ENCODE peak calls at places on chromosomes 2 and 18, in four cellular contexts. One of them, this sample, is unnamed.
A peak's percentile ranks its signal among the peaks of the same experiment; 100 is the strongest.

GRCh38 chr18:74242451-74243096 is 49.2 kb downstream of the CYB5A start:
- DNase-seq in HepG2: peak; percentile 65
- DNase-seq in H1: no peak
- DNase-seq in GM12878: no peak
- DNase-seq in this sample: no peak

GRCh38 chr2:37688771-37689468 is 17.5 kb upstream of the CDC42EP3 start:
- DNase-seq in HepG2: no peak
- DNase-seq in H1: no peak
- DNase-seq in GM12878: no peak
- DNase-seq in this sample: no peak

GRCh38 chr2:1613731-1614354 is 130.5 kb downstream of the PXDN start:
- DNase-seq in HepG2: no peak
- DNase-seq in H1: no peak
- DNase-seq in GM12878: no peak
- DNase-seq in this sample: no peak

GRCh38 chr18:8140841-8141501 is 468.3 kb upstream of the RAB12 start:
- DNase-seq in HepG2: no peak
- DNase-seq in H1: no peak
- DNase-seq in GM12878: no peak
- DNase-seq in this sample: no peak

GRCh38 chr2:231016576-231017249 is 20.6 kb upstream of the C2orf72 start:
- DNase-seq in HepG2: no peak
- DNase-seq in H1: no peak
- DNase-seq in GM12878: no peak
- DNase-seq in this sample: no peak

GRCh38 chr2:179983250-179983932 is 23.7 kb downstream of the CWC22 start:
- DNase-seq in HepG2: no peak
- DNase-seq in H1: no peak
- DNase-seq in GM12878: no peak
- DNase-seq in this sample: no peak

GRCh38 chr2:83370419-83370762 is 1088.7 kb downstream of the SUCLG1 start:
- DNase-seq in HepG2: no peak
- DNase-seq in H1: no peak
- DNase-seq in GM12878: no peak
- DNase-seq in this sample: no peak

GRCh38 chr18:1014951-1015627 is 110.4 kb downstream of the ADCYAP1 start:
- DNase-seq in HepG2: no peak
- DNase-seq in H1: no peak
- DNase-seq in GM12878: no peak
- DNase-seq in this sample: peak; percentile 23

GRCh38 chr2:148303166-148303565 is 282.3 kb downstream of the MBD5 start:
- DNase-seq in HepG2: no peak
- DNase-seq in H1: peak; percentile 9
- DNase-seq in GM12878: no peak
- DNase-seq in this sample: peak; percentile 63

GRCh38 chr2:212928681-212929080 is 222.7 kb downstream of the IKZF2 start:
- DNase-seq in HepG2: no peak
- DNase-seq in H1: no peak
- DNase-seq in GM12878: no peak
- DNase-seq in this sample: no peak

GRCh38 chr2:3536682-3537632 is 17.6 kb upstream of the ADI1 start:
- DNase-seq in HepG2: peak; percentile 82
- DNase-seq in H1: peak; percentile 56
- DNase-seq in GM12878: no peak
- DNase-seq in this sample: no peak

GRCh38 chr18:3525870-3526420 is 76.0 kb downstream of the TGIF1 start:
- DNase-seq in HepG2: no peak
- DNase-seq in H1: no peak
- DNase-seq in GM12878: peak; percentile 65
- DNase-seq in this sample: no peak
- TF ChIP-seq SUZ12 in HepG2: no peak
- TF ChIP-seq SUZ12 in H1: no peak
- TF ChIP-seq SUZ12 in GM12878: no peak
- TF ChIP-seq SUZ12 in this sample: no peak

DNA sequence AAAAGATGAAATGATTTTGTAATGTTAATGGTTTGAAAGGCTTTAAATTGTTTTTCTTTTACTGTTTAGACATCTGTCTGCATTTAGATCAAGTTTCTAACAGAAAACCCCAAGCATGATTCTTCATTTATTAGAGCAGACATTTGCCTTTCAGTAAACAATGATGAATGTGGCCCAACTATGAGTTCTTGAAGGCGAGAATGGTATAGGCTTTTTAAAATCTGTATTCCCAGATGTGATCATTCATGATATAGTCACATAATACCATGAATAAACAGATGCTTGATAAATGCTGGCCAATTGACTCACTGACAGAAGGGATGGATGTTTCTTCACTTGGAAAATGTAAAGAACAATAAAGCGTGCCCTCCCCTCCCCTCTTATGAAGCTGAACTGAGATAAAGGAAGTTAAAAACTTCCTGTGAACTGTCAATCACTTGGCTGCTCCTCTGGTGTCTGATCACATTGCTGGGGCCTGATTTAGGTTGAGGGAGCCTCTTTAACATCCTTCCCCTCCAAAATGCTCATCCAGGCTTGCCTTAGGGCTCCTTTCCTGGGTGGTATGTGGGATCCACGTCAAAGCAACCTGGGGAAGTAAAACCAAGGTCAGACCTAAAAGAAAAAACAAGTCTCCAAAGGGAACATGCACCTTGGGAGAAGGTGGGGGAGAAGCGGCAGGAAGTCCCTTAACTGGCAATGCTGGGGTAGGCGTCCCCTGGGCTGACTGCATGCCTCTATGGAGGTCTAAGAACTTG is 3.3 kb downstream of the CAPN14 start:
- DNase-seq in HepG2: no peak
- DNase-seq in H1: no peak
- DNase-seq in GM12878: no peak
- DNase-seq in this sample: no peak
- H3K4me1 ChIP-seq in HepG2: no peaks in the 10 kb centered on the region
- H3K4me1 ChIP-seq in H1: no peaks in the 10 kb centered on the region
- H3K4me1 ChIP-seq in GM12878: peaks cover 41% of the 10 kb centered on the region
- H3K4me1 ChIP-seq in this sample: peaks cover 2% of the 10 kb centered on the region

DNA sequence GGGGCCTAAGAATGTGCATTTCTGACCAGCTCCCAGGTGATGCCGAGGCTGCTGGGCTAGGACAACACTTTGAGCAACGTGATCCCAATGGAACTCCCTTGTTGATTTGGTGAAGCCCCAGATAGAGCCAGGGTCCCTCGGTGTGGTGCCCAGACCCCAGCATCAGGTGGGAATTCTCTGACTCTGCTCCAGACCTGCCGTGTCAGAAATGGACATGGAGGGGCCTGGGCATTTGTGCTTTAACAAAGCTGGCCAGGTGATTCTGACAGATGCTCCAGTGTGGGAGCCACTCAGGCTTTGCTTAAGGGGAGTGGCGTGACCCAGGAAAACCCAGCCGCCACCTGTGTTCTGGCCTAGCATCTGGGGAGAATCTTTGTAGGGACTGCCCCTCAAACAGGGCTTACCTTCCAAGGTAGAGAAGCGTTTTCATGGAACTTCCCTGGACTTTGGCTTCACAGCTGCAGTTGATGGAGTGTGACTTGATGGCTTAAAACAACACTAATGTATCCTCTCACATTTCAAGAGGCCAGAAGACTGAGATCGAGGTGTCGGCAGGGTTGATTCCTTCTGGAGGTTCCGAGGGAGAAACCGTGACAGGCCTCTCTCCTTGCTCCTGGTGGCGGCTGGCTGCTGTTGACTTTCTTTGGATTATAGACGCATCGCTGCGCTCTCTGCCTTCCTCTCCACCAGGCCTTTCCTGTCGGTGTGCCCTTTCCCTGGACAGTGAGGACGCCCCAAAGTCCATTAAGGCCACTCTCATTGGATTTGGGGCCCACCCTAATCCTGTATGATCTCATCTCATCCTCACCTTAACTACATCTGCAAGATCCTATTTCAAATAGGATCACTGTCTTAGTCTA is 57.0 kb upstream of the HDAC4 start:
- DNase-seq in HepG2: no peak
- DNase-seq in H1: no peak
- DNase-seq in GM12878: no peak
- DNase-seq in this sample: no peak
- TF ChIP-seq YY1 in HepG2: no peak
- TF ChIP-seq YY1 in H1: no peak
- TF ChIP-seq YY1 in GM12878: no peak
- TF ChIP-seq YY1 in this sample: no peak

GRCh38 chr2:218292700-218293014 is 354 bp upstream of the TMBIM1 start:
- DNase-seq in HepG2: no peak
- DNase-seq in H1: no peak
- DNase-seq in GM12878: no peak
- DNase-seq in this sample: no peak

GRCh38 chr2:218291318-218291933 is 877 bp downstream of the TMBIM1 start:
- DNase-seq in HepG2: no peak
- DNase-seq in H1: no peak
- DNase-seq in GM12878: no peak
- DNase-seq in this sample: no peak

GRCh38 chr2:218291934-218292699 is at the start of gene TMBIM1:
- DNase-seq in HepG2: peak; percentile 72
- DNase-seq in H1: no peak
- DNase-seq in GM12878: no peak
- DNase-seq in this sample: no peak

GRCh38 chr2:218290316-218291261 is 1.7 kb downstream of the TMBIM1 start:
- DNase-seq in HepG2: no peak
- DNase-seq in H1: no peak
- DNase-seq in GM12878: peak; percentile 80
- DNase-seq in this sample: no peak

DNA sequence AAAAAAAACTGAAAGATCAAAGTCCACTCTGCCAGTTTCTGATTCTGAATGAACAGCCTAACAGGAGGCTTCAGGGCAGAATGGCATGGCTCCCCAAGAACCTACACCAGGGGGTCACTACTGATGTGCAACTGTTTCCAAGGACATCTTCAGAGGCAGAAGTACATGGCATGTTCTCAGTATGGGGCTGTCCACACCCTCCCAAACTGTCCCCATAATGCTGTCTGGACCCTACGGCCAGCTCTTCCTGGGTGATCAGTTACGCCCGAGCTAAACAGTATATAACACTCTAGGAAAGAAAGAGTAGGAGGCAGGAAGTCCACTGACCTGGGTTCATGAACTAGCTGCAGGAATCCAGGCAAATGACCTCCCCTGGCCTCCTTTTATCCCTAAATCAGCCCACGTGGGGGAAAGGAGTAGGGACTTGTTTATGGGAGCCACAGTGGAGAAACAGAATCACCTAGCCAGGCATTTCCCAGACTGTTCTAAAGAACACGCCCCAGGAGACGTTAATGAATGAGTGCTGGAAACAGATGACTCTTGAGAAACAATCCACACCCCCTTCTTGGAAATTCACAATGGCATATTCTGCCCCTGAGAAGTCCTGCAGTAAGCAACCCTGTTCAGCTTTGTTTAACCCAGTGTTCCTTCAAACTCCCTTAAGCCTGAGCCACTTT is 2.5 kb downstream of the TMBIM1 start:
- DNase-seq in HepG2: peak; percentile 63
- DNase-seq in H1: no peak
- DNase-seq in GM12878: no peak
- DNase-seq in this sample: no peak
- TF ChIP-seq SUZ12 in HepG2: no peak
- TF ChIP-seq SUZ12 in H1: no peak
- TF ChIP-seq SUZ12 in GM12878: no peak
- TF ChIP-seq SUZ12 in this sample: no peak